ENCODE peak calls at places on chromosome 4, in seven cellular contexts. T is cardiac fibroblast; S is lower lobe of right lung; Z is GM23338; W is CD8-positive, alpha-beta T cell; L is dorsolateral prefrontal cortex; A is NB4. K is an unnamed sample.
A peak's percentile ranks its signal among the peaks of the same experiment; 100 is the strongest.

GRCh38 chr4:98491862-98492554 is 166.4 kb downstream of the TSPAN5 start:
- DNase-seq in T (peak; percentile 86), S (no peak), Z (peak; percentile 22), W (no peak), L (peak; percentile 37), A (no peak), K (no peak)

GRCh38 chr4:10733016-10733415 is 48.4 kb upstream of the CLNK start:
- DNase-seq in T (no peak), S (no peak), Z (no peak), W (no peak), L (no peak), A (no peak), K (no peak)

GRCh38 chr4:74623041-74623440 is 171.3 kb downstream of the BTC start:
- DNase-seq in T (peak; percentile 64), S (no peak), Z (peak; percentile 69), W (no peak), L (no peak), A (peak; percentile 63), K (no peak)

GRCh38 chr4:185011408-185011807 is 6.9 kb upstream of the HELT start:
- DNase-seq in T (peak; percentile 46), S (no peak), Z (peak; percentile 76), W (peak; percentile 28), L (no peak), A (peak; percentile 53), K (no peak)

GRCh38 chr4:184727430-184727829 is 6.5 kb downstream of the CENPU start:
- DNase-seq in T (no peak), S (no peak), Z (no peak), W (no peak), L (no peak), A (no peak), K (no peak)

GRCh38 chr4:158193171-158193749 is 17.0 kb upstream of the TMEM144 start:
- DNase-seq in T (peak; percentile 46), S (no peak), Z (peak; percentile 60), W (no peak), L (no peak), A (peak; percentile 25), K (no peak)

GRCh38 chr4:110589297-110589696 is 33.6 kb downstream of the PITX2 start:
- DNase-seq in T (no peak), S (no peak), Z (no peak), W (no peak), L (no peak), A (no peak), K (no peak)

GRCh38 chr4:189838821-189839497 is 101.7 kb upstream of the FRG1 start:
- DNase-seq in T (no peak), S (no peak), Z (no peak), W (no peak), L (no peak), A (no peak), K (no peak)

GRCh38 chr4:179307297-179308136 is 1865.3 kb upstream of the AGA start:
- DNase-seq in T (peak; percentile 24), S (no peak), Z (peak; percentile 83), W (no peak), L (no peak), A (peak; percentile 53), K (no peak)

DNA sequence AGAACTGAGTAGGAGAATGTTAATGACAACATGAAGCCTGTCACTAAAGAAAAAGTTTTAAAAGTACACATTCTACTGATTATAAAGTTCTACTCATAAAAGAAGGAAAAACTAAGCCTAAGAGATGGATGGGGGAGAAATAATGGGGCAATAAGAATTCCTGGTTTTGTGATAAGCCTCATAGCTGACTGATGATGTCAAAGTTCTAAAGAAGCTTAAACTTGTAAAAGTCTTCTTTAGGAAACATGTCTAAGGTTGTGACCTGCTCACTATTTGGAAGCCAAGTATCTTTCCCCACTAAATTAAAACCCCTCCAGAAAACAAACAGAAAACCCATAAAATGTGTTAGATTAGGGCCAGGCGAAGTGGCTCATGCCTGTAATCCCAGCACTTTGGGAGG is 232.9 kb upstream of the GIMD1 start:
- DNase-seq in T (no peak), S (no peak), Z (no peak), W (no peak), L (no peak), A (no peak), K (no peak)
- TF ChIP-seq CTCF in T (no peak), S (no peak), Z (no peak), W (no peak), L (no peak), A (no peak), K (no peak)

GRCh38 chr4:37981425-37981824 is 21.2 kb downstream of the PTTG2 start:
- DNase-seq in T (no peak), S (no peak), Z (no peak), W (no peak), L (no peak), A (no peak), K (no peak)

GRCh38 chr4:37976991-37977470 is 16.8 kb downstream of the PTTG2 start:
- DNase-seq in T (peak; percentile 84), S (peak; percentile 86), Z (peak; percentile 85), W (peak; percentile 76), L (no peak), A (peak; percentile 94), K (peak; percentile 91)

GRCh38 chr4:37976513-37976912 is 16.3 kb downstream of the PTTG2 start:
- DNase-seq in T (peak; percentile 12), S (no peak), Z (no peak), W (no peak), L (no peak), A (no peak), K (no peak)

GRCh38 chr4:37978509-37978908 is 18.3 kb downstream of the PTTG2 start:
- DNase-seq in T (no peak), S (no peak), Z (no peak), W (no peak), L (no peak), A (no peak), K (no peak)

DNA sequence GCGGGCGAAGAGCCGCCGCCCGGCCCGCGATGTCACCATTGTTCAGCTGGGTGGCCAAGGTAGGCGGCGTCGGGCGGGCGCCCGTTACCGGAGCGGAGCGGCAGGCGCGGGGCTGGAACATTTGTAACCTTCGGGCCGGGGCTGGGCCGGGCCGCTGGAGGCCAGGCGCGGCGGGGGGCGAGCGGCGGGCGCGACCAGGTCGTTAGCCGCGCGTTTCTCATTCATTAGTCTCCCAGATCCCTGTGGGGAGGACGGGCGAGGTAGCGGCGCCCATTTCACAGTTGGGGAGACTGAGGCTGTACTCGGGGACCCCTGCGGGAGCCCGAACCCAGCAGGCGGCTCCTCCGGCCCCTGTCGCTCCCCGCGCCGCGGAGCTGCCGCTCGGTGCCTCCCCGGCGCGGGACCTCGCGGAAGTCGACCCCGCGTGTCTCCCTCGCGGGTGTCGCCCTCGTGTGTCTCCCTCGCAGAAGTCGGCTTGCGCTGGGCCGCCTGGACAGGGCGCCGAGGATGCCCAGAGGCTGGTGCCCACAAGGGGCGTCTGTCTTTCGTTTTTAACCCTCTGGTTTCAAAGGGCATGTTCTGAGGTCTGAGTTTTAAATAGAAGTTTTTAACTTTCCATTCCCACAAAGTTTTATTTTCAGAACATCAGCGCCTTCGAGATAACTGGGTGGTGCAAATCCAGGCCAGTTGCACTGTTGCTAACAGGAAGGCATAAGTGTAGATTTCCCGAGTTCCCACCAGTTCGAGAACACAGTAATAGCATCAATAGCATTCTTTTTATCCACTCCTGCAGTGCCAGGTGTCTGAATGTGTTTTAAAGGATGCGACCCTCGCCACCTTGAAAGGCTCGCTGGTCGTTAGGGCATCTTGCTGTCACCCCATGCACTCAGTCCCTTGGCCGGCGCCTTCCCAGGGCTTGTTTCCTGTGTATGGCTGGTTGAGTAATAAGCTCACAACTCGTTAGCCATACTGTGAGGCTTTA is 17.6 kb downstream of the PTTG2 start:
- DNase-seq in T (peak; percentile 82), S (peak; percentile 88), Z (peak; percentile 64), W (peak; percentile 75), L (peak; percentile 62), A (peak; percentile 86), K (peak; percentile 91)
- TF ChIP-seq CTCF in T (peak; percentile 63), S (peak; percentile 88), Z (peak; percentile 44), W (peak; percentile 65), L (peak; percentile 68), A (peak; percentile 34), K (peak; percentile 76)

DNA sequence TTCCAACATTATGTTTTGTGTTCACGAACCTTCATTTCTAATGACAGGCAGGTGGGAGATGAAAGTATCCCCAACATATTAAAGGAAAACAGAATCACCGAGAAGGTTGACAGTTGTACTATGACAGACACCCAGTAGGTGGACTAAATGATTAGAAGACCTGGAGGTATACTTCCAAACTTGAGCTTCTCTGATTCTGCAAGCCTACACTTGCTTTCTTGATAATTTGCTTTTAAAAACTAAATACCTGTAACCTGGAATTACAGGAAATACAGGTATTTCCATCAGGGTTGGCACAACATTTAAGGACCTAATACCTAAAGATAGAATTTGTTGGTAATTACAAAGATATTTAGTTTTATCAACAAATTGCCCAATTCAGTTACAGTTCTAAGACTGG is 43.4 kb downstream of the C4orf51 start:
- DNase-seq in T (no peak), S (no peak), Z (no peak), W (no peak), L (no peak), A (no peak), K (no peak)
- TF ChIP-seq CTCF in T (no peak), S (no peak), Z (no peak), W (no peak), L (no peak), A (no peak), K (no peak)

GRCh38 chr4:4384837-4385236 is 2.1 kb upstream of the NSG1 start:
- DNase-seq in T (peak; percentile 43), S (no peak), Z (peak; percentile 93), W (no peak), L (no peak), A (peak; percentile 48), K (no peak)
- TF ChIP-seq CTCF in T (peak; percentile 27), S (no peak), Z (peak; percentile 95), W (peak; percentile 40), L (no peak), A (peak; percentile 66), K (peak; percentile 22)

DNA sequence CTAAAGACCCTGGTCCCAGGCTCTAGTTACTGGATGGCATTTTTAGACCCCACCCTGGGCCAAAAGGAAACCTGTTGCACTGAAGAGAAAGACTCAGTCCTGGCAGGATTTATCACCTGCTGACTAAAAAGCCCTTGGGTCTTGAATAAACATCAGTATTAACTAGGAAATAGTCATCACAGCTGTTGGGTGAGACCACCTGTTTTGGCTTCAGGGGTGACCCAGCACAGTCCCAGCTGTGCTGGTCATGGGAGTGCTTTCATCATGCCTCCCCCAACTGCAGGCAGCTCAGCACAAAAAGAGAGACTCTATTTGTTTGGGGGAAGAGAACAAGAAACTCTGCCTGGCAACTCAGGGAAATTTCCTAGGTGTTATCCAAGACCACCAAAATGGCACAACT is 903.2 kb downstream of the C4orf33 start:
- DNase-seq in T (no peak), S (no peak), Z (no peak), W (no peak), L (no peak), A (no peak), K (no peak)
- TF ChIP-seq CTCF in T (no peak), S (no peak), Z (no peak), W (no peak), L (no peak), A (no peak), K (no peak)

DNA sequence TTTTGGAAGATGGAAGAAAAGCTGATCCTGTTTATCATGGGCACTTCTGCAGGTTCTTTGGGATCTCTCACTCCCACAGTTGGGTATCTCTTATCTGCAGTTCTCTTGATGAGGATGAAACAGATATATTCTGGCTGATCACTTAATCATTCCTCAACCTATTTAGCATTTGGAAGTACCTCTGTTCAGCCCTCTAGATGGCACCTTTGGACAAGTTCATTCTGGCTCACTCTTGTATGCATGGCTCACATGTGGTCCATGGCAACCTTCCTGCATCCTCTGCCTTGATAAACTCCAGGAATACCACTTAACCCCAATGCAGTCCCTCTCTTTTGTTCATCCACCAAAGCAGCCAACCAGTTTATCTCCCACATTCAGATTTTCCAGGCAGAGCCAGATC is 74.2 kb downstream of the SMARCA5 start:
- DNase-seq in T (peak; percentile 37), S (no peak), Z (no peak), W (no peak), L (no peak), A (peak; percentile 5), K (no peak)
- TF ChIP-seq CTCF in T (peak; percentile 17), S (no peak), Z (no peak), W (no peak), L (no peak), A (no peak), K (no peak)